ENCODE peak calls at places on chromosomes 3 and 15, in eight cellular contexts. E, I, Q, K, T, A, W and S are unnamed samples.

GRCh38 chr3:10553586-10554235 is 48.3 kb upstream of the ATP2B2 start:
- DNase-seq in E (no peak), I (no peak), Q (peak), K (peak), T (no peak), A (no peak), W (no peak), S (no peak)

GRCh38 chr3:149990423-149990953 is 19.8 kb upstream of the PFN2 start:
- DNase-seq in E (no peak), I (no peak), Q (no peak), K (no peak), T (no peak), A (no peak), W (no peak), S (no peak)

GRCh38 chr15:90560229-90560771 is 30.6 kb downstream of the CRTC3 start:
- DNase-seq in E (no peak), I (peak), Q (no peak), K (peak), T (peak), A (peak), W (no peak), S (no peak)

GRCh38 chr3:148625991-148626390 is 71.7 kb upstream of the AGTR1 start:
- DNase-seq in E (no peak), I (no peak), Q (no peak), K (peak), T (no peak), A (no peak), W (no peak), S (no peak)

GRCh38 chr15:56734013-56734625 is 810 bp upstream of the ZNF280D start:
- DNase-seq in E (no peak), I (no peak), Q (peak), K (no peak), T (no peak), A (no peak), W (no peak), S (no peak)

GRCh38 chr15:85094685-85095084 is 113.0 kb downstream of the PDE8A start:
- DNase-seq in E (no peak), I (no peak), Q (no peak), K (peak), T (no peak), A (no peak), W (no peak), S (no peak)

GRCh38 chr3:51942603-51943450 is 664 bp downstream of the PARP3 start:
- DNase-seq in E (peak), I (peak), Q (peak), K (peak), T (peak), A (peak), W (peak), S (no peak)

GRCh38 chr15:58504674-58505234 is 73.0 kb downstream of the LIPC start:
- DNase-seq in E (peak), I (no peak), Q (no peak), K (no peak), T (no peak), A (no peak), W (no peak), S (no peak)

GRCh38 chr3:197372076-197372661 is 73.8 kb upstream of the DLG1 start:
- DNase-seq in E (no peak), I (no peak), Q (peak), K (peak), T (no peak), A (no peak), W (no peak), S (no peak)

GRCh38 chr3:66957357-66957756 is 40.8 kb upstream of the KBTBD8 start:
- DNase-seq in E (no peak), I (no peak), Q (no peak), K (no peak), T (no peak), A (no peak), W (no peak), S (no peak)

GRCh38 chr3:135992072-135992471 is 26.5 kb downstream of the PPP2R3A start:
- DNase-seq in E (no peak), I (no peak), Q (no peak), K (peak), T (no peak), A (no peak), W (no peak), S (no peak)

GRCh38 chr3:113174806-113175490 is 36.4 kb upstream of the BOC start:
- DNase-seq in E (no peak), I (no peak), Q (no peak), K (peak), T (no peak), A (no peak), W (no peak), S (no peak)

GRCh38 chr15:45457215-45457614 is 65.3 kb downstream of the SLC30A4 start:
- DNase-seq in E (no peak), I (no peak), Q (no peak), K (no peak), T (no peak), A (no peak), W (no peak), S (peak)

GRCh38 chr15:86016750-86017149 is 62.9 kb upstream of the AGBL1 start:
- DNase-seq in E (no peak), I (no peak), Q (peak), K (no peak), T (no peak), A (no peak), W (no peak), S (no peak)

GRCh38 chr3:15591235-15591634 is 10.1 kb downstream of the HACL1 start:
- DNase-seq in E (no peak), I (no peak), Q (no peak), K (no peak), T (no peak), A (no peak), W (no peak), S (no peak)

GRCh38 chr15:68466876-68467275 is 34.9 kb upstream of the ITGA11 start:
- DNase-seq in E (no peak), I (no peak), Q (no peak), K (no peak), T (no peak), A (no peak), W (no peak), S (no peak)

GRCh38 chr3:79019924-79020173 is 747.9 kb downstream of the ROBO1 start:
- DNase-seq in E (no peak), I (no peak), Q (no peak), K (no peak), T (no peak), A (no peak), W (no peak), S (no peak)

GRCh38 chr3:157127268-157127667 is 32.7 kb downstream of the CCNL1 start:
- DNase-seq in E (no peak), I (no peak), Q (no peak), K (no peak), T (no peak), A (no peak), W (no peak), S (no peak)

GRCh38 chr3:65978116-65978515 is 60.6 kb downstream of the MAGI1 start:
- DNase-seq in E (no peak), I (no peak), Q (no peak), K (no peak), T (no peak), A (no peak), W (no peak), S (no peak)

GRCh38 chr15:37517506-37517905 is 416.9 kb upstream of the TMCO5A start:
- DNase-seq in E (no peak), I (no peak), Q (no peak), K (no peak), T (no peak), A (no peak), W (no peak), S (no peak)

GRCh38 chr3:59998040-59998439 is 948.2 kb upstream of the CFAP20DC start:
- DNase-seq in E (no peak), I (no peak), Q (peak), K (no peak), T (no peak), A (no peak), W (no peak), S (no peak)

GRCh38 chr15:94255540-94255939 is 24.2 kb downstream of the MCTP2 start:
- DNase-seq in E (no peak), I (no peak), Q (no peak), K (no peak), T (no peak), A (no peak), W (no peak), S (no peak)

GRCh38 chr3:113086506-113087461 is 96.0 kb downstream of the GTPBP8 start:
- DNase-seq in E (no peak), I (no peak), Q (peak), K (no peak), T (no peak), A (no peak), W (no peak), S (no peak)

GRCh38 chr15:32029409-32029861 is 880 bp upstream of the CHRNA7 start:
- DNase-seq in E (peak), I (peak), Q (peak), K (no peak), T (no peak), A (no peak), W (peak), S (peak)
- H3K4me3 ChIP-seq in E (peak), I (peak), Q (no peak), K (no peak), T (peak), A (peak), W (no peak), S (peak)

GRCh38 chr15:60005352-60006202 is 1.5 kb downstream of the FOXB1 start:
- DNase-seq in E (no peak), I (no peak), Q (no peak), K (no peak), T (no peak), A (no peak), W (no peak), S (no peak)

GRCh38 chr15:60003243-60004018 is 680 bp upstream of the FOXB1 start:
- DNase-seq in E (no peak), I (no peak), Q (no peak), K (no peak), T (no peak), A (no peak), W (no peak), S (no peak)

GRCh38 chr15:60006203-60006782 is 2.2 kb downstream of the FOXB1 start:
- DNase-seq in E (peak), I (no peak), Q (peak), K (peak), T (no peak), A (no peak), W (no peak), S (peak)

GRCh38 chr15:60004019-60004845 is at the start of gene FOXB1:
- DNase-seq in E (no peak), I (no peak), Q (peak), K (no peak), T (no peak), A (no peak), W (no peak), S (peak)

GRCh38 chr15:60004846-60005351 is 788 bp downstream of the FOXB1 start:
- DNase-seq in E (no peak), I (no peak), Q (peak), K (peak), T (no peak), A (no peak), W (no peak), S (no peak)
- H3K4me3 ChIP-seq in E (no peak), I (peak), Q (no peak), K (no peak), T (no peak), A (peak), W (no peak), S (peak)

DNA sequence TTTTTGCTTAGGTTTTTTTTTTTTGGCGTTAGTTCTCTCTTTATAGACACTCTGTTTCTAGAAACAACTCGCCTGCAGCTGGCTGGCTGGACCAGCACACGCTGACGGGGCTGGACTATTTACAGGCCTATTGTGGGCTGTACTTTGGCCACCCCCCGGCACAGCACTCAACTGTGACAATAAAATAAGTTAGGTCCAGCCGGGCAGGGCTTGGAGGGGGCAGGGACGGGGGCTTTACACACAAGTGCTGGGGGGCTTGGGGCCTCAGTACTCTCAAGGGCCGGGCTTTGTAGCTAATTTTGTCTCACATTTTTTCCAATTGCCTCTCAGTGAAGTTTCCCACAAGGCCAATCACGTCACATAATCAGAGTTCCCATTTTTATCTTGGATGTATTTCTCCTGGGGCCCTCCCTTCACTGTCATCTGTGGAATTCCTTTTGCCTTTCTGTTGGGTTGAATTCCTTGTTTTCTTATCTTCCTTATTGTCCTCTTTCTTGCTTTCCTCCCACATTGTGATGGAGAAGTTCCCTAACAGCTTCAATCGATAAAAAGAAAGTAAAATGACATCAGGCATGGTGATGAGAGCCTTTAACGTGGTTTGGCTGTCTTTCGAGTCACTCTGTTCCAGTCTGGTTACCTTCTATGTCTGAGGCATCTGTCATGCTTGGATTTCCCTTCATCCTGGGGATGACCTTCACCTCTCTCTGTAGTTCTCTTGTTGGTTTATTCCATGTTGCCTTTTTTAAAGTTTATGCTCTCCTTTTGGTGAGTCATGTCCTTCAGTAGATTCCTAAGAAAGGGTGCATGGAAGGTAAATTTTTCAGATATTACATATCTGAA is 44.1 kb upstream of the CMTM7 start:
- DNase-seq in E (no peak), I (peak), Q (peak), K (peak), T (peak), A (peak), W (no peak), S (no peak)
- H3K4me3 ChIP-seq in E (no peak), I (peak), Q (no peak), K (no peak), T (no peak), A (peak), W (no peak), S (no peak)

DNA sequence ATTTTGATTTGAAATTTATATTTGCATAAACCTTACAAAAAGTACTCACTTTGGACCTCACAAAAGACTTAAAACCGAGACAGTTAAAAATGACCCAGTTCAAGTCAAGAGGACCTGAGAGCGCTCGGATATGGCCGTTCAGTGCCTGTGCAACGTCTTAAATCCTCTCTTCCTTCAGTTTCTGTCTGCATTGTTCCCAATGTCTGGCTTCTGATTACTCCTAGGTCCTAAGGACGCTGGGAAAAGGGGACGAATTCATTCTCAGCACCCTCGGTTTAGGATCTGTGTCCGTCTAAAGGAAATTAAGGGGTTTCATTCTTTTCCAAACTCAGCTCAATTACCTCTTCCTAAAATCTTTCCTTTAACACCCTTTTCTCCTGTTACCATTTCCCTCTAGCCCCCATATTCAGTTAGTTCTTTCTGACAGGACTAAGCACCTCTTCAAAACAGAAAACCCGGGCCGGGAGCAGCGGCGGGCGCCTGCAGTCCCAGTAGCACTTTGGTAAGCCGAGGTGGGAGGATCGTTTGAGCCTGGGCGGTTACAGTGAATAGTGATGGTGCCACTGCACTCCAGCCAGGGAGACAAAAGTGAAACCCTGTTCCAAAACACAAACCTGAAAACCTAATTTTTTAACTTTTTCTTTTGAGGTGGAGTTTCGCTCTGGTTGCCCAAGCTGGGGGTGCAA is 931 bp downstream of the DPPA4 start:
- DNase-seq in E (no peak), I (no peak), Q (peak), K (peak), T (no peak), A (no peak), W (no peak), S (no peak)
- H3K4me3 ChIP-seq in E (no peak), I (peak), Q (peak), K (peak), T (no peak), A (peak), W (no peak), S (no peak)

GRCh38 chr15:99015677-99016568 is 8.3 kb upstream of the PGPEP1L start:
- DNase-seq in E (no peak), I (no peak), Q (peak), K (no peak), T (no peak), A (no peak), W (peak), S (no peak)
- H3K4me3 ChIP-seq in E (no peak), I (peak), Q (peak), K (peak), T (no peak), A (peak), W (peak), S (peak)